ENCODE peak calls at places on chromosomes 4 and X, in five cellular contexts. N is Daoy, O is NAMALWA, L is T-helper 1 cell, B is EL. I is an unnamed sample.

GRCh38 chrX:153600032-153600373 is 1.1 kb upstream of the CCNQ start:
- DNase-seq in N (no peak), O (no peak), L (no peak), B (peak; percentile 28), I (no peak)

GRCh38 chr4:105215609-105216313 is 69.1 kb downstream of the TET2 start:
- DNase-seq in N (no peak), O (no peak), L (no peak), B (no peak), I (no peak)

GRCh38 chr4:23999714-24000113 is 109.9 kb upstream of the PPARGC1A start:
- DNase-seq in N (peak; percentile 53), O (no peak), L (no peak), B (peak; percentile 56), I (no peak)

GRCh38 chr4:142846729-142847606 is 867 bp upstream of the INPP4B start:
- DNase-seq in N (peak; percentile 36), O (no peak), L (peak; percentile 42), B (no peak), I (peak; percentile 17)

GRCh38 chr4:81213671-81214070 is 1.4 kb downstream of the PRKG2 start:
- DNase-seq in N (no peak), O (no peak), L (no peak), B (no peak), I (no peak)

GRCh38 chrX:131072871-131073571 is 14.9 kb downstream of the ARHGAP36 start:
- DNase-seq in N (no peak), O (no peak), L (no peak), B (no peak), I (no peak)

GRCh38 chr4:23040539-23040938 is 347.8 kb downstream of the GBA3 start:
- DNase-seq in N (no peak), O (no peak), L (no peak), B (no peak), I (no peak)

GRCh38 chr4:87530868-87531267 is 1.7 kb upstream of the SPARCL1 start:
- DNase-seq in N (no peak), O (no peak), L (no peak), B (peak; percentile 11), I (no peak)

GRCh38 chr4:164438321-164438720 is 315.6 kb upstream of the SMIM31 start:
- DNase-seq in N (peak; percentile 62), O (no peak), L (no peak), B (no peak), I (no peak)

GRCh38 chr4:155608231-155608885 is 58.3 kb upstream of the GUCY1A1 start:
- DNase-seq in N (peak; percentile 18), O (no peak), L (no peak), B (peak; percentile 13), I (no peak)

GRCh38 chr4:1382776-1383727 is 23.2 kb downstream of the NKX1-1 start:
- DNase-seq in N (no peak), O (no peak), L (peak; percentile 5), B (no peak), I (no peak)

GRCh38 chr4:125517831-125518230 is 203.1 kb downstream of the FAT4 start:
- DNase-seq in N (no peak), O (no peak), L (no peak), B (no peak), I (no peak)

GRCh38 chr4:41142946-41143720 is 71.2 kb downstream of the APBB2 start:
- DNase-seq in N (peak; percentile 86), O (no peak), L (no peak), B (peak; percentile 96), I (no peak)

GRCh38 chr4:119738901-119739300 is 110.3 kb upstream of the PDE5A start:
- DNase-seq in N (no peak), O (no peak), L (no peak), B (no peak), I (no peak)

GRCh38 chr4:15737255-15737654 is 34.4 kb downstream of the BST1 start:
- DNase-seq in N (no peak), O (no peak), L (no peak), B (no peak), I (no peak)

GRCh38 chr4:98092833-98093439 is 50.3 kb downstream of the STPG2 start:
- DNase-seq in N (no peak), O (peak; percentile 51), L (no peak), B (peak; percentile 1), I (no peak)

GRCh38 chr4:23355263-23355662 is 534.6 kb downstream of the PPARGC1A start:
- DNase-seq in N (no peak), O (no peak), L (no peak), B (no peak), I (no peak)

GRCh38 chr4:112526061-112526460 is 10.1 kb upstream of the NEUROG2 start:
- DNase-seq in N (no peak), O (no peak), L (no peak), B (peak; percentile 52), I (no peak)

GRCh38 chrX:129019412-129019811 is 503.9 kb downstream of the SMARCA1 start:
- DNase-seq in N (no peak), O (no peak), L (no peak), B (no peak), I (no peak)

GRCh38 chr4:47746122-47746521 is 91.7 kb downstream of the CORIN start:
- DNase-seq in N (no peak), O (no peak), L (no peak), B (no peak), I (no peak)

GRCh38 chr4:48445704-48446103 is 37.4 kb upstream of the SLC10A4 start:
- DNase-seq in N (no peak), O (peak; percentile 47), L (no peak), B (peak; percentile 10), I (no peak)

GRCh38 chr4:51867689-51868448 is 24.9 kb downstream of the DCUN1D4 start:
- DNase-seq in N (no peak), O (no peak), L (no peak), B (no peak), I (no peak)